ENCODE peak calls at places on chromosomes 1 and 21, in four cellular contexts. O, Q, P and M are unnamed samples.

GRCh38 chr1:201745023-201745422 is 83.9 kb upstream of the IPO9 start:
- DNase-seq in P (no peak), Q (no peak), O (no peak), M (no peak)

GRCh38 chr1:8520483-8520966 is 202.6 kb downstream of the SLC45A1 start:
- DNase-seq in P (no peak), O (no peak), Q (no peak), M (no peak)

GRCh38 chr1:164608651-164609057 is 49.7 kb downstream of the PBX1 start:
- DNase-seq in O (no peak), Q (no peak), P (no peak), M (no peak)

GRCh38 chr21:44054710-44055109 is 42.6 kb downstream of the TRAPPC10 start:
- DNase-seq in Q (no peak), O (no peak), P (no peak), M (no peak)

GRCh38 chr1:221816899-221817298 is 75.0 kb upstream of the DUSP10 start:
- DNase-seq in Q (no peak), P (no peak), O (no peak), M (no peak)

GRCh38 chr1:235998812-235999211 is 66.1 kb downstream of the NID1 start:
- DNase-seq in Q (no peak), O (peak), P (peak), M (no peak)

GRCh38 chr1:99820546-99820945 is 29.6 kb upstream of the AGL start:
- DNase-seq in P (no peak), Q (no peak), O (no peak), M (no peak)

GRCh38 chr1:63946866-63947491 is 173.2 kb downstream of the ROR1 start:
- DNase-seq in Q (no peak), O (no peak), P (no peak), M (no peak)

GRCh38 chr1:187264995-187265602 is 436.4 kb downstream of the PLA2G4A start:
- DNase-seq in P (no peak), O (no peak), Q (peak), M (peak)

GRCh38 chr21:24076179-24076578 is 1531.1 kb downstream of the MRPL39 start:
- DNase-seq in P (no peak), Q (peak), O (no peak), M (no peak)

GRCh38 chr1:191240925-191241324 is 763.3 kb upstream of the BRINP3 start:
- DNase-seq in P (no peak), O (no peak), Q (no peak), M (no peak)

GRCh38 chr1:77831976-77832695 is 52.7 kb downstream of the MIGA1 start:
- DNase-seq in Q (no peak), P (no peak), O (no peak), M (no peak)

GRCh38 chr1:66250483-66250882 is 283.5 kb upstream of the SGIP1 start:
- DNase-seq in P (no peak), O (no peak), Q (no peak), M (no peak)

GRCh38 chr1:35935989-35936388 is 5.1 kb downstream of the AGO3 start:
- DNase-seq in O (no peak), P (no peak), Q (no peak), M (no peak)

GRCh38 chr1:68291763-68292384 is 59.6 kb upstream of the WLS start:
- DNase-seq in P (no peak), O (no peak), Q (peak), M (no peak)

GRCh38 chr1:83028467-83028866 is 970.5 kb downstream of the TTLL7 start:
- DNase-seq in O (no peak), P (no peak), Q (no peak), M (no peak)

GRCh38 chr1:10251325-10252103 is 41.1 kb downstream of the KIF1B start:
- DNase-seq in O (no peak), P (no peak), Q (no peak), M (no peak)

GRCh38 chr1:177328251-177328650 is 157.5 kb downstream of the BRINP2 start:
- DNase-seq in Q (no peak), O (no peak), P (no peak), M (no peak)

GRCh38 chr1:9724706-9725476 is 73.4 kb downstream of the PIK3CD start:
- DNase-seq in P (peak), O (peak), Q (peak), M (peak)

GRCh38 chr1:86205741-86206140 is 49.2 kb upstream of the COL24A1 start:
- DNase-seq in P (no peak), O (no peak), Q (no peak), M (no peak)

GRCh38 chr1:110523011-110523410 is 4.0 kb upstream of the KCNA10 start:
- DNase-seq in P (no peak), Q (no peak), O (no peak), M (no peak)

GRCh38 chr21:26850116-26850643 is 5.0 kb upstream of the ADAMTS1 start:
- DNase-seq in P (no peak), Q (peak), O (no peak), M (no peak)

GRCh38 chr1:4172659-4173599 is 272.9 kb upstream of the C1orf174 start:
- DNase-seq in Q (no peak), P (no peak), O (no peak), M (no peak)

GRCh38 chr1:19424651-19425570 is 60.4 kb downstream of the CAPZB start:
- DNase-seq in P (no peak), O (no peak), Q (no peak), M (no peak)

GRCh38 chr1:166975361-166976129 is at the start of gene ILDR2:
- DNase-seq in P (peak), O (peak), Q (peak), M (peak)